ENCODE peak calls at places on chromosome 15, in six cellular contexts. O, A, I, F, V and Y are unnamed samples.

GRCh38 chr15:58830556-58830955 is 59.5 kb downstream of the MINDY2 start:
- DNase-seq in I (no peak), A (no peak), F (no peak), O (no peak), V (no peak), Y (no peak)

GRCh38 chr15:51425517-51426033 is 84.1 kb downstream of the GLDN start:
- DNase-seq in I (no peak), V (no peak), F (no peak), A (no peak), O (peak; percentile 17), Y (no peak)

GRCh38 chr15:38253448-38253847 is 812 bp downstream of the SPRED1 start:
- DNase-seq in V (peak; percentile 3), A (peak; percentile 80), O (peak; percentile 62), F (peak; percentile 18), I (peak; percentile 72), Y (peak; percentile 13)

GRCh38 chr15:68730491-68731317 is 90.0 kb downstream of the ANP32A start:
- DNase-seq in I (peak; percentile 38), F (peak; percentile 71), O (peak; percentile 59), A (peak; percentile 44), V (no peak), Y (peak; percentile 43)

GRCh38 chr15:77312523-77312922 is 107.4 kb downstream of the PEAK1 start:
- DNase-seq in O (peak; percentile 51), V (no peak), F (no peak), I (no peak), A (peak; percentile 47), Y (no peak)

GRCh38 chr15:52362497-52362896 is 66.9 kb upstream of the MYO5C start:
- DNase-seq in A (peak; percentile 42), I (peak; percentile 49), O (peak; percentile 89), V (no peak), F (no peak), Y (no peak)

GRCh38 chr15:51117270-51117669 is 22.6 kb upstream of the TNFAIP8L3 start:
- DNase-seq in O (peak; percentile 40), A (no peak), I (peak; percentile 77), F (no peak), V (no peak), Y (no peak)

GRCh38 chr15:31360843-31361763 is 34.5 kb downstream of the KLF13 start:
- DNase-seq in O (peak; percentile 33), A (no peak), I (no peak), V (peak; percentile 82), F (peak; percentile 97), Y (no peak)